ENCODE peak calls at places on chromosomes 2 and 18, in four cellular contexts. B, R, G and M are unnamed samples.

GRCh38 chr2:120988051-120988707 is 252.5 kb downstream of the GLI2 start:
- DNase-seq in B (peak; percentile 39), R (no peak), G (no peak), M (no peak)

GRCh38 chr18:56298935-56299334 is 339.5 kb downstream of the TXNL1 start:
- DNase-seq in B (no peak), R (no peak), G (no peak), M (no peak)

GRCh38 chr2:12050381-12050780 is 303.9 kb downstream of the LPIN1 start:
- DNase-seq in B (no peak), R (no peak), G (peak; percentile 84), M (no peak)

GRCh38 chr2:65934992-65935629 is 499.8 kb upstream of the MEIS1 start:
- DNase-seq in B (no peak), R (no peak), G (no peak), M (no peak)

GRCh38 chr2:29962922-29963321 is 41.5 kb upstream of the ALK start:
- DNase-seq in B (no peak), R (no peak), G (no peak), M (no peak)

GRCh38 chr18:55779711-55780590 is 192.0 kb upstream of the TCF4 start:
- DNase-seq in B (peak; percentile 78), R (no peak), G (peak; percentile 5), M (peak; percentile 60)

GRCh38 chr18:3367491-3368091 is 82.4 kb upstream of the TGIF1 start:
- DNase-seq in B (no peak), R (no peak), G (no peak), M (no peak)

GRCh38 chr2:96102596-96103387 is 13.6 kb downstream of the ADRA2B start:
- DNase-seq in B (peak; percentile 43), R (no peak), G (no peak), M (peak; percentile 26)

GRCh38 chr2:9714630-9715214 is 83.9 kb upstream of the YWHAQ start:
- DNase-seq in B (no peak), R (no peak), G (no peak), M (no peak)

GRCh38 chr18:32317651-32318050 is 127.8 kb downstream of the MEP1B start:
- DNase-seq in B (no peak), R (no peak), G (no peak), M (no peak)

GRCh38 chr2:66437055-66437454 is 2.1 kb downstream of the MEIS1 start:
- DNase-seq in B (no peak), R (no peak), G (no peak), M (no peak)

GRCh38 chr18:22063077-22063476 is 106.3 kb upstream of the GATA6 start:
- DNase-seq in B (no peak), R (no peak), G (no peak), M (no peak)

GRCh38 chr2:65545818-65546217 is 113.4 kb upstream of the SPRED2 start:
- DNase-seq in B (peak; percentile 74), R (no peak), G (no peak), M (no peak)

GRCh38 chr2:96824079-96824870 is 8.2 kb downstream of the CNNM3 start:
- DNase-seq in B (no peak), R (peak; percentile 51), G (no peak), M (no peak)

GRCh38 chr18:8765692-8766463 is 60.5 kb downstream of the MTCL1 start:
- DNase-seq in B (no peak), R (no peak), G (no peak), M (no peak)

GRCh38 chr2:158936978-158937377 is 31.5 kb upstream of the TANC1 start:
- DNase-seq in B (no peak), R (no peak), G (no peak), M (no peak)

GRCh38 chr18:76620326-76620813 is 125.3 kb upstream of the ZNF516 start:
- DNase-seq in B (peak; percentile 95), R (no peak), G (peak; percentile 24), M (peak; percentile 86)

GRCh38 chr2:225037374-225038075 is 4.7 kb downstream of the DOCK10 start:
- DNase-seq in B (no peak), R (no peak), G (no peak), M (no peak)

GRCh38 chr18:6614952-6615351 is 114.6 kb upstream of the ARHGAP28 start:
- DNase-seq in B (no peak), R (no peak), G (no peak), M (no peak)

GRCh38 chr2:96964221-96964905 is 22.0 kb downstream of the FAM178B start:
- DNase-seq in B (no peak), R (no peak), G (no peak), M (no peak)

GRCh38 chr2:188725981-188726380 is 248.2 kb upstream of the COL3A1 start:
- DNase-seq in B (no peak), R (no peak), G (no peak), M (no peak)

GRCh38 chr2:1653137-1653789 is 91.1 kb downstream of the PXDN start:
- DNase-seq in B (no peak), R (no peak), G (no peak), M (peak; percentile 12)

GRCh38 chr2:20424300-20425290 is 22.3 kb upstream of the RHOB start:
- DNase-seq in B (no peak), R (no peak), G (peak; percentile 70), M (peak; percentile 20)

GRCh38 chr18:30333310-30333709 is 709.2 kb downstream of the DSC3 start:
- DNase-seq in B (no peak), R (no peak), G (no peak), M (no peak)

GRCh38 chr2:35184471-35184870 is 1171.1 kb upstream of the CRIM1 start:
- DNase-seq in B (no peak), R (no peak), G (no peak), M (no peak)

GRCh38 chr18:54358495-54358793 is 738 bp downstream of the C18orf54 start:
- DNase-seq in B (no peak), R (no peak), G (no peak), M (no peak)

GRCh38 chr2:66305714-66306113 is 129.2 kb upstream of the MEIS1 start:
- DNase-seq in B (no peak), R (peak; percentile 84), G (no peak), M (no peak)